ENCODE peak calls at places on chromosome 20, in six cellular contexts. R is GM12891, I is H1, C is GM12878, G is HepG2, M is K562. B is an unnamed sample.

GRCh38 chr20:23253524-23253923 is 97.1 kb upstream of the NXT1 start:
- DNase-seq in R (no peak), I (peak), C (no peak), G (no peak), M (no peak), B (no peak)

GRCh38 chr20:57653546-57653900 is 33.3 kb upstream of the ZBP1 start:
- DNase-seq in R (no peak), I (no peak), C (no peak), G (no peak), M (no peak), B (peak)

GRCh38 chr20:10861086-10861485 is 187.3 kb upstream of the JAG1 start:
- DNase-seq in R (no peak), I (no peak), C (no peak), G (no peak), M (no peak), B (no peak)

GRCh38 chr20:25035924-25036323 is 22.0 kb downstream of the ACSS1 start:
- DNase-seq in R (no peak), I (no peak), C (no peak), G (no peak), M (no peak), B (no peak)

GRCh38 chr20:24584078-24584477 is 114.6 kb downstream of the SYNDIG1 start:
- DNase-seq in R (no peak), I (peak), C (no peak), G (no peak), M (no peak), B (no peak)

GRCh38 chr20:54162378-54162777 is 11.4 kb downstream of the CYP24A1 start:
- DNase-seq in R (no peak), I (no peak), C (no peak), G (no peak), M (no peak), B (no peak)

GRCh38 chr20:46132705-46133120 is 14.6 kb downstream of the CD40 start:
- DNase-seq in R (peak), I (peak), C (no peak), G (peak), M (peak), B (peak)

GRCh38 chr20:24382775-24383174 is 86.7 kb upstream of the SYNDIG1 start:
- DNase-seq in R (no peak), I (no peak), C (no peak), G (no peak), M (no peak), B (no peak)

DNA sequence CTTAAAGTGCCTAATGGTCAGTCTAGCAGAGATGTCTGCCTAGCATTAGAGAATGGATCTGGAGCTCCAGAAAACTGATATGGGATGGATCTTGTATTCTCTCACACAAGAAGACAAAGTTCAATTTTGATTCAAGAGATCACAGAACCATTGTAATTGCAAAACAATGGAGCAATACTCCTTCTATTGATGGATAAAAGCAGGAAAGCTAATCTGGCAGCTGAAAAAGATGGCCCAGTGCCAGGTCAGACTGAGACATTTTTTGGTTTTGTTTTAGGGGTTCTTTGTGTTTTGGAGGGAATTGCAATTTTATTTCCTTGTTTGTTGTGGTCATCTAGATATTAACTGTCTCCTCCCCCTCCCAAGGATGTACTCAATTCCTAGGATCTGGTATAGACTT is 14.6 kb upstream of the ZNF133 start:
- DNase-seq in R (no peak), I (no peak), C (no peak), G (no peak), M (no peak), B (no peak)
- TF ChIP-seq TAF1 in R (no peak), I (no peak), C (no peak), G (no peak), M (no peak), B (no peak)

GRCh38 chr20:62606551-62607201 is 35.6 kb upstream of the SLCO4A1 start:
- DNase-seq in R (no peak), I (no peak), C (no peak), G (no peak), M (no peak), B (no peak)
- TF ChIP-seq POLR2AphosphoS5 in R (no peak), I (no peak), C (no peak), G (no peak), M (no peak), B (no peak)

GRCh38 chr20:50731055-50731929 is at the start of gene PARD6B:
- DNase-seq in R (peak), I (peak), C (peak), G (peak), M (peak), B (peak)
- TF ChIP-seq POLR2A in R (no peak), I (peak), C (peak), G (peak), M (peak), B (peak)

DNA sequence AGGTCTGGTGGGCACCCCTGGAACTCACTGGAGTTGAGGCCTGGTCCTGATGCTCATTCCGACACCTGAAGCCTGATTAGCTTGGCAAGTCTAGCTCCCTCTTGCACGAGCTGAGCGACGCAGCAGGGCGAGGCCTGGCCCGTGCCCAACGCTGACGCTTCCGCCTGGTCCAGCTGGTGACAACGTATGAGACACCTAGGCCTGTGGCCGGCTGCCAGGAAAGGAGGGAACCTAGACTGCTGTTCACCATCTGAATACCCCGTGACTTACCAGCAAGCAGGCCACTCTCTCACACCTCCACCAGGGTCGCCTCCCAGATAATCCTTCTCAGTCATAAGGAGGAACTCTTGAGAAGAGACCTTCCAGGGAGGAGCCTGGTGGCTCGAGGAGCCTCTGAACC is 24.5 kb downstream of the YTHDF1 start:
- DNase-seq in R (no peak), I (no peak), C (no peak), G (no peak), M (no peak), B (no peak)
- TF ChIP-seq TAF1 in R (no peak), I (no peak), C (no peak), G (no peak), M (no peak), B (no peak)

GRCh38 chr20:32077192-32077591 is 25.1 kb downstream of the HCK start:
- DNase-seq in R (no peak), I (no peak), C (no peak), G (no peak), M (no peak), B (no peak)
- TF ChIP-seq POLR2AphosphoS5 in R (no peak), I (no peak), C (no peak), G (no peak), M (no peak), B (no peak)

GRCh38 chr20:36848078-36848660 is 27.8 kb upstream of the TLDC2 start:
- DNase-seq in R (no peak), I (no peak), C (no peak), G (no peak), M (no peak), B (no peak)
- TF ChIP-seq POLR2A in R (no peak), I (no peak), C (no peak), G (no peak), M (no peak), B (no peak)

GRCh38 chr20:60057123-60057865 is 99.1 kb downstream of the CDH26 start:
- DNase-seq in R (peak), I (peak), C (peak), G (peak), M (peak), B (peak)

GRCh38 chr20:60060006-60060557 is 101.9 kb downstream of the CDH26 start:
- DNase-seq in R (no peak), I (no peak), C (no peak), G (no peak), M (no peak), B (no peak)

GRCh38 chr20:60058869-60059268 is 100.6 kb downstream of the CDH26 start:
- DNase-seq in R (no peak), I (no peak), C (no peak), G (no peak), M (no peak), B (no peak)

GRCh38 chr20:60056345-60057122 is 98.3 kb downstream of the CDH26 start:
- DNase-seq in R (no peak), I (no peak), C (no peak), G (no peak), M (no peak), B (no peak)

DNA sequence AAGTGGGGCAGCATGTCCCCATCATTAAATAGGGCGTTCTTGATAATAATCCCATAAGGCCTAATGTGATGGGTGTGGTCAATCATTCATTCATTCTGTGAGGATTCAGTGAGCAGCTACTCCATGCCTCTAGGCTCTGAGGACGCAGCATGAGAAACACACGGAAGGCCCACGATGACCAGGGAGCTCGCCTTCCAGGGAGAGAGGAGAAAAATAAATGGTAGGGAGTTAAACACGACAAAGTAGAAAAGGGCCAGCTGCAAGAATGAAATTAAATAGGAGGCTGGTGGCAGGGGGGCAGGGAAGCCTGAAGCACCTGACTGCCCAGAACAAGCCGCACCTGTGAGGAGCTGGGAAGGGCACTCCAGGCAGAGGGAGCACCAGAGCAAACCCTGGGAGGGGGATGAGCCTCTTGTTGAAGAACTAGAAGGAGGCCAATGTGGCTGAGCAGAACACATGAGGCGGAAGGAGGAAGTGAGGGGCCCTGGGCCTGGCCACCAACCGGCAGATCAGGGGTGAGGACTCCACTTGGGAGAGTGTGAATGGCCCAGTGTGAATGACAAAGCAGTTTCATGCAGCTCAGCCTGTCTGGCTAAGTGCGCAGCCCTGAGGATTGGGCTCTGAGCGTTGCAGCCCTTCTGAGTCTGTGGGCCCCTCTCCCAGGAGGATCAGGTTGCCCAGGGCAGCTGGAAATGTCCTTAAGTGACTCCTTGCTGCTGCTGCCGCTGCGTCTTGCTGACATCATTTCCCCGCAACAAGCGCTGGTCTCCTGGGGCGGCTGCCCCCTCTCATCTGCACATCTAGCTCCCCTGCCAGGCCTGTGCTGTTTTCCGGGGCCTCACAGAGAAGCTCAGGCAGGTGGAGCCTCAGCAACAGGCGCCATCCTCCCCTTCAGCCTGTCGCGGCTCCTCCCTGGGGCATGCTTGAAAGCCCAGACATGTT is 99.9 kb downstream of the CDH26 start:
- DNase-seq in R (no peak), I (peak), C (no peak), G (no peak), M (peak), B (no peak)
- TF ChIP-seq TAF1 in R (no peak), I (no peak), C (no peak), G (no peak), M (no peak), B (no peak)